ENCODE peak calls at places on chromosome X, in six cellular contexts. W is occipital lobe; K is NCI-H2171 treated with DMSO at 0.1 percent for 48 hours; R is RPMI7951; G is stomach; L is stimulated activated CD4-positive, alpha-beta T cell treated with anti-CD3 and anti-CD28 coated beads, Interleukin-12 subunit alpha, Interleukin-12 subunit beta, amount 100 ng/mL, for 24 hours. Z is an unnamed sample.

GRCh38 chrX:150375243-150375642 is 12.1 kb downstream of the MAMLD1 start:
- DNase-seq in W (no peak), K (no peak), R (no peak), G (no peak), L (no peak), Z (no peak)

GRCh38 chrX:153537526-153538295 is 20.3 kb downstream of the ATP2B3 start:
- DNase-seq in W (no peak), K (peak; percentile 76), R (no peak), G (no peak), L (no peak), Z (no peak)

GRCh38 chrX:130539721-130540321 is 138.0 kb downstream of the RBMX2 start:
- DNase-seq in W (no peak), K (peak; percentile 36), R (peak; percentile 35), G (peak; percentile 46), L (no peak), Z (no peak)

GRCh38 chrX:134174859-134175258 is 62.1 kb upstream of the CCDC160 start:
- DNase-seq in W (no peak), K (no peak), R (no peak), G (no peak), L (no peak), Z (no peak)

GRCh38 chrX:40433160-40433559 is 147.6 kb upstream of the ATP6AP2 start:
- DNase-seq in W (no peak), K (no peak), R (no peak), G (no peak), L (no peak), Z (no peak)

GRCh38 chrX:51902651-51903050 is 9.2 kb downstream of the MAGED1 start:
- DNase-seq in W (no peak), K (no peak), R (no peak), G (no peak), L (no peak), Z (no peak)

GRCh38 chrX:32183066-32183465 is 1028.3 kb downstream of the DMD start:
- DNase-seq in W (no peak), K (no peak), R (no peak), G (no peak), L (no peak), Z (no peak)

GRCh38 chrX:56783450-56783831 is 54.4 kb downstream of the NBDY start:
- DNase-seq in W (no peak), K (no peak), R (no peak), G (peak; percentile 77), L (no peak), Z (no peak)

GRCh38 chrX:2708016-2708415 is 16.9 kb downstream of the CD99 start:
- DNase-seq in W (no peak), K (no peak), R (no peak), G (no peak), L (no peak), Z (no peak)

GRCh38 chrX:110006826-110007375 is 4.0 kb downstream of the TMEM164 start:
- DNase-seq in W (no peak), K (no peak), R (peak; percentile 38), G (no peak), L (no peak), Z (no peak)

Z was measured in iPS DF 19.7.